ENCODE peak calls at places on chromosome 20, in four cellular contexts. X is suprapubic skin, M is brain microvascular endothelial cell, R is upper lobe of left lung. E is an unnamed sample.

GRCh38 chr20:9269280-9269971 is 200.5 kb downstream of the PLCB4 start:
- DNase-seq in R (no peak), M (peak; percentile 37), X (no peak), E (no peak)

GRCh38 chr20:48772183-48772976 is 55.4 kb downstream of the PREX1 start:
- DNase-seq in X (no peak), R (peak; percentile 84), M (no peak), E (no peak)

GRCh38 chr20:19885981-19886665 is 128.1 kb downstream of the RIN2 start:
- DNase-seq in M (peak; percentile 16), R (peak; percentile 58), X (peak; percentile 77), E (peak; percentile 65)

GRCh38 chr20:53622247-53623114 is 28.8 kb upstream of the ZNF217 start:
- DNase-seq in M (no peak), X (peak; percentile 27), R (peak; percentile 15), E (peak; percentile 18)

GRCh38 chr20:31678389-31679356 is 41.0 kb downstream of the COX4I2 start:
- DNase-seq in R (no peak), M (peak; percentile 37), X (no peak), E (peak; percentile 91)

GRCh38 chr20:17169575-17170136 is 57.2 kb upstream of the PCSK2 start:
- DNase-seq in X (no peak), R (no peak), M (no peak), E (no peak)

GRCh38 chr20:19786311-19786710 is 28.3 kb downstream of the RIN2 start:
- DNase-seq in R (no peak), M (peak; percentile 83), X (peak; percentile 82), E (peak; percentile 86)

GRCh38 chr20:62117362-62117646 is 5.0 kb upstream of the LSM14B start:
- DNase-seq in M (no peak), R (no peak), X (no peak), E (no peak)

GRCh38 chr20:58990651-58991445 is 9.8 kb downstream of the NELFCD start:
- DNase-seq in M (no peak), R (peak; percentile 17), X (no peak), E (peak; percentile 73)

GRCh38 chr20:44291754-44292153 is 19.2 kb downstream of the FITM2 start:
- DNase-seq in X (no peak), R (no peak), M (no peak), E (no peak)

GRCh38 chr20:6756961-6757595 is 10.4 kb upstream of the BMP2 start:
- DNase-seq in M (no peak), R (no peak), X (no peak), E (no peak)

GRCh38 chr20:41032243-41032642 is 3.6 kb downstream of the TOP1 start:
- DNase-seq in M (no peak), R (no peak), X (no peak), E (no peak)
- H3K27ac ChIP-seq in M (no peak overlapping the region), R (no peak overlapping the region), X (no peak overlapping the region), E (peak overlapping the region; percentile 79)

DNA sequence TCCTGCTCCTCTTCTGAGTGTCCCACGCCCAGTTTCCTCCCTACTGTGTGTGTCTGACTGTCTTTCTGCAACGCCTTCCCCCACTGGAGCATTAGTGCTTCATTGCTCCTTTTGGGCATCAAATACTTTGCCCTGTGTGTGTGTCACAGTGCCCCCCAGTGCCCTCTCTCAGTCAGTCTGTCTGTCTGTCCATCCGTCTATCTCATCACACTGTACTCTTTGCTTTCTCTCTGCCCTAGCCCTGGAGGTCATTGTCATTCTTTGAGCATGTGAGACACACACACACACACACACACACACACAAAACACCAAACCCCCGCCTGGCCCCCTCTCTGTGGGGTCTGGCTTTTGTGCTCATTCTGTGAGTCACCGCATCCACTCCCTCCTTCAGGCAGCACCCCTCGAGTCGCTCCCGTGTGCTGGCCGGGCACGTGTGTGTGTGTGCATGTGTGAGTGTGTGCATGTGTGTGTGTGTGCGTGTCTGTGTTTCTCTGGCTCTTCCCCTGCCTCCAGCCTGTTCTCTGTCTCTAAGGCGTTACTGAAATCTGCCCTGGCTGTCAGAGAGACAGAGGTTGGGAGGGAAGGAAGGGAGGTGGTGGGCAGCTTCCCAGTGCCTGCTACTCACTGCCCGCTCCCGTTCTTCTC is 72.0 kb downstream of the SRC start:
- DNase-seq in X (no peak), R (no peak), M (no peak), E (peak; percentile 75)
- TF ChIP-seq CTCF in X (no peak), R (no peak), M (peak; percentile 9), E (peak; percentile 45)

GRCh38 chr20:1122388-1123315 is 4.2 kb downstream of the PSMF1 start:
- DNase-seq in X (no peak), R (peak; percentile 65), M (peak; percentile 62), E (no peak)
- H3K4me3 ChIP-seq in X (peak overlapping the region; percentile 4), R (no peak overlapping the region), M (no peak overlapping the region), E (no peak overlapping the region)

GRCh38 chr20:608970-609369 is 1.1 kb downstream of the TCF15 start:
- DNase-seq in R (no peak), X (no peak), M (no peak), E (no peak)

GRCh38 chr20:611843-612185 is 1.7 kb upstream of the TCF15 start:
- DNase-seq in X (no peak), R (no peak), M (no peak), E (no peak)

GRCh38 chr20:609371-609964 is 641 bp downstream of the TCF15 start:
- DNase-seq in R (no peak), M (no peak), X (no peak), E (no peak)

GRCh38 chr20:610130-611046 is at the start of gene TCF15:
- DNase-seq in M (peak; percentile 4), X (no peak), R (no peak), E (no peak)

DNA sequence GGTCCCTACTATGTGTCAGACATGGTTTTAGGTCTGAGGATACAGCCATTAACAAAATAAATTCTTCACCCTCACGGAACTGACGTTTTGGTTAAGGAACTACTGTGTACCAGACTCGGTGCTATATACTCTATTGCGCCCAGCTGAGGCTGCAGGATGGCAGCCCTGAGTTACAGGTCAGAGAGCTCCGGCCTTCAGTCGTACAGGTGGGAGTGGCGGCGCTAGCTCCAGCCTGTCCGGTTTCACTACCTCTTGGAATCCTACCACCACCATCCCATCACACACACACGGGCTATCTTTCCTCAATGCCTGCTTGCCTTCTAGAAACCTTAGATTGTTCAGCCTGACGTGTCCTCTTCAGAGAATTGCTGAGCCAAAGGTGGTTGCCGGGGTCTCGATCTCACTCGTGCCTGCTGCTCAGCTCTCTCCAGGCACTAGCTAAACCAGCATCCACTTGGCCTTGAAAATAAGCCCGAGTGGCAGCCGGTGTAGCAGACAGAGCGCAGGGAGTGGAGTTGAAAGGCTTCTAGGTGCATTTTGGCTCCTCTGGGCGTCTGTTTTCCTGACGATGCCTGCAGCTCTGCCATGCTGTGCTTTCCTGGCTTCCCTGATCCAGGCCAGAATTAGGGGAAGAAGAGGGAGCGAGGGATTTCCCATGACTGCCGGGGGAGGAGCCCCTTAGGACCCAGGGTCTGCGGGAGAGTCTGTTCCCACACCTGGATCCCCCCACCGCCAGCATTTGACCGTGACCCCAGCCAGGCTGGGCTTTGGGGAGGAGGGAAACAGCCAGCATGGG is 1.1 kb upstream of the TCF15 start:
- DNase-seq in M (no peak), X (no peak), R (no peak), E (no peak)
- H3K27ac ChIP-seq in M (no peak overlapping the region), X (no peak overlapping the region), R (peak overlapping the region; percentile 59), E (no peak overlapping the region)

DNA sequence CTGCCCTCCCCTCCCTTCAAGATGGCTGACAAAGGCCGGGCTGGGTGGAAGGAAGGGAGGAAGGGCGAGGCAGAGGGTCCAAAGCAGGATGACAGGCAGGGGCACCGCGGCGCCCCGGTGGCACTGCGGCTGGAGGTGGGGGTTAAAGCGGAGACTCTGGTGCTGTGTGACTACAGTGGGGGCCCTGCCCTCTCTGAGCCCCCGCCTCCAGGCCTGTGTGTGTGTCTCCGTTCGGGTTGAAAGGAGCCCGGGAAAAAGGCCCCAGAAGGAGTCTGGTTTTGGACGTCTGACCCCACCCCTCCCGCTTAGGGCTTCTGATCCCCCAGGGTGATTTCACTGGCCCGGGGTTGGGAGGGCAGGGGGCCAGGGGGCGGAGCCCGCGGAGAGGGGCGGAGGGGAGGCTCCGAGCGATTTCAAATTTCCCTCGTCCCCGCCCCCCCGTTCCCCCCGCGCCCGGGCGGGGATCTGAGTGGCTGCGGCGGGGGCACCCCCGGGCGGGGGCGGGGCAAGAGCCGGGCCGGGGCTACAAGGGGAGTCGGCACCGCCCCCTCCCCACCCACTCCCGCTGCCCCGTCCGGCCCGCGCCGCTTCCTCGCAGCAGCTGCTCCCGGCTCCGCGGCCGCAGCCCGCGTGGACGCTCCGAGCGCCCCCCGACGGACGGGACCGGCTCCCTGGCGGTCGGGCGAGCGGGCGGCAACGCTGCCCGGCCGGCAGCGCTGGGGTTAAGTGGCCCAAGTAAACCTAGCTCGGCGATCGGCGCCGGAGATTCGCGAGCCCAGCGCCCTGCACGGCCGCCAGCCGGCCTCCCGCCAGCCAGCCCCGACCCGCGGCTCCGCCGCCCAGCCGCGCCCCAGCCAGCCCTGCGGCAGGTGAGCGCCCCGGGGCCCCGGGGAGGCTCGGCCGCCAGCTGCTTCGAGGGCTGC is at the start of gene DNMT3B:
- DNase-seq in R (peak; percentile 81), M (peak; percentile 48), X (no peak), E (peak; percentile 92)
- TF ChIP-seq CTCF in R (no peak), M (no peak), X (peak; percentile 22), E (peak; percentile 62)

GRCh38 chr20:46311039-46311650 is 2.8 kb upstream of the CDH22 start:
- DNase-seq in M (no peak), R (no peak), X (no peak), E (no peak)

GRCh38 chr20:46311719-46312074 is 3.4 kb upstream of the CDH22 start:
- DNase-seq in X (no peak), R (no peak), M (no peak), E (no peak)

GRCh38 chr20:46312075-46312944 is 4.0 kb upstream of the CDH22 start:
- DNase-seq in X (no peak), M (no peak), R (no peak), E (no peak)

GRCh38 chr20:46315311-46315710 is 7.0 kb upstream of the CDH22 start:
- DNase-seq in R (no peak), M (no peak), X (no peak), E (no peak)

DNA sequence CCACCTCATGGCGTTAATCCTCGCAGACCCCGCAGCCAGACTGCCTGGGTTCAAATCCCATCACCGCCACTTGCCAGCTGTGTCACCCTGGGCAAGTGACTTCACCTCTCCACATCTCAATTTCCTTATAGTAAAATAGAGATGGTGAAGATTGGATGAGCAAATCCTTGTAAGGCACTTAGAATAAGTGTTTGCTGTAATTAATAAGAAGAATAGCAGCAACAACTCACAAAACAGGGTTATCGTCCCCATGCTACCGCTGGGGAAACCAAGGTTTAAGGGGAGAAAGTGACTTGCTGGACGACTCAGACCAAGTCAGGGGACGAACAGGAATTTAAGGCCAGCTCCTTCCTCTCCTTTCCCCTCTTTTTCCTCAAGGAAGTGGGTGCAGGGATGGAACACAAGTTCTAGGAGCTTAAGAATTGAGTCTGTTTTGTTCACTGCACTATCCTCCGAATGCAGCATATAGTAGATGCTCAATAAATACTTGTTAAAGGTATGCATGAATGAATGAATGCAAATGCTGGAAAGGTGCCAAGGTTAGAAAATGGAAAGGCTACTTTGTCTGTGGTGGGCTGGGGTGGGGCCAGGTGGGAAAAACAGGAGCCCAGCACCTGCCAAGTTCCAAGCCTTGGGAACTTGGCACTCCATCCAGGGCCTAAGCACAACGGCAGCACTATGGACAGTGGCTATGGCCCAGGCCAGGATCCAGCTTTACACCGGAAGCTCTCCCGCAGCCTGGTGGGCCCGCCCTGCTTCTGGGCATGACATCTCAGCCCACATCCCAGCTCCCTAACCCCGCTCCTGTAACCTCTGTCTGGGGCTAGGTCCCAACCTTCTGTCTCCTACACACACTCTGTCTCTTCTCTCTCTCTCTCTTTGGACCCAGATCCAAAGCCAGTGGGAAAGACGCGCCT is 4.9 kb upstream of the CDH22 start:
- DNase-seq in R (no peak), M (no peak), X (no peak), E (no peak)
- H3K4me3 ChIP-seq in R (no peak overlapping the region), M (no peak overlapping the region), X (no peak overlapping the region), E (no peak overlapping the region)

GRCh38 chr20:63773571-63774347 is 34.2 kb downstream of the SLC2A4RG start:
- DNase-seq in R (no peak), X (no peak), M (no peak), E (peak; percentile 84)
- H3K27ac ChIP-seq in R (no peak overlapping the region), X (no peak overlapping the region), M (no peak overlapping the region), E (no peak overlapping the region)